ENCODE peak calls at places on chromosomes 11 and 22, in seven cellular contexts. One of them, this sample, is unnamed.

GRCh38 chr11:115272925-115273324 is 231.3 kb downstream of the CADM1 start:
- DNase-seq in AG09319: no peak
- DNase-seq in foreskin fibroblast: no peak
- DNase-seq in iris pigment epithelial cell: no peak
- DNase-seq in NCI-H748 treated with DMSO at 0.1 percent for 48 hours: no peak
- DNase-seq in stromal cell of bone marrow: no peak
- DNase-seq in psoas muscle: no peak
- DNase-seq in this sample: no peak

GRCh38 chr11:3984896-3985295 is 109.7 kb upstream of the RRM1 start:
- DNase-seq in AG09319: no peak
- DNase-seq in foreskin fibroblast: no peak
- DNase-seq in iris pigment epithelial cell: no peak
- DNase-seq in NCI-H748 treated with DMSO at 0.1 percent for 48 hours: no peak
- DNase-seq in stromal cell of bone marrow: no peak
- DNase-seq in psoas muscle: no peak
- DNase-seq in this sample: no peak

GRCh38 chr11:124736738-124737137 is 3.0 kb upstream of the NRGN start:
- DNase-seq in AG09319: no peak
- DNase-seq in foreskin fibroblast: no peak
- DNase-seq in iris pigment epithelial cell: no peak
- DNase-seq in NCI-H748 treated with DMSO at 0.1 percent for 48 hours: no peak
- DNase-seq in stromal cell of bone marrow: no peak
- DNase-seq in psoas muscle: no peak
- DNase-seq in this sample: no peak

GRCh38 chr11:27229511-27230174 is 133.4 kb downstream of the CCDC34 start:
- DNase-seq in AG09319: no peak
- DNase-seq in foreskin fibroblast: no peak
- DNase-seq in iris pigment epithelial cell: no peak
- DNase-seq in NCI-H748 treated with DMSO at 0.1 percent for 48 hours: no peak
- DNase-seq in stromal cell of bone marrow: no peak
- DNase-seq in psoas muscle: no peak
- DNase-seq in this sample: no peak

GRCh38 chr11:27040302-27041115 is at the start of gene BBOX1:
- DNase-seq in AG09319: no peak
- DNase-seq in foreskin fibroblast: no peak
- DNase-seq in iris pigment epithelial cell: no peak
- DNase-seq in NCI-H748 treated with DMSO at 0.1 percent for 48 hours: no peak
- DNase-seq in stromal cell of bone marrow: no peak
- DNase-seq in psoas muscle: no peak
- DNase-seq in this sample: no peak

GRCh38 chr22:37417737-37418348 is 9.4 kb downstream of the ELFN2 start:
- DNase-seq in AG09319: no peak
- DNase-seq in foreskin fibroblast: no peak
- DNase-seq in iris pigment epithelial cell: no peak
- DNase-seq in NCI-H748 treated with DMSO at 0.1 percent for 48 hours: no peak
- DNase-seq in stromal cell of bone marrow: no peak
- DNase-seq in psoas muscle: no peak
- DNase-seq in this sample: no peak

GRCh38 chr11:95544095-95544795 is 245.3 kb downstream of the FAM76B start:
- DNase-seq in AG09319: no peak
- DNase-seq in foreskin fibroblast: peak
- DNase-seq in iris pigment epithelial cell: peak
- DNase-seq in NCI-H748 treated with DMSO at 0.1 percent for 48 hours: no peak
- DNase-seq in stromal cell of bone marrow: no peak
- DNase-seq in psoas muscle: no peak
- DNase-seq in this sample: no peak

GRCh38 chr11:64716471-64717267 is 6.3 kb downstream of the NRXN2 start:
- DNase-seq in AG09319: no peak
- DNase-seq in foreskin fibroblast: no peak
- DNase-seq in iris pigment epithelial cell: no peak
- DNase-seq in NCI-H748 treated with DMSO at 0.1 percent for 48 hours: no peak
- DNase-seq in stromal cell of bone marrow: no peak
- DNase-seq in psoas muscle: no peak
- DNase-seq in this sample: no peak

GRCh38 chr11:112318193-112318592 is 57.5 kb upstream of the PLET1 start:
- DNase-seq in AG09319: peak
- DNase-seq in foreskin fibroblast: peak
- DNase-seq in iris pigment epithelial cell: peak
- DNase-seq in NCI-H748 treated with DMSO at 0.1 percent for 48 hours: no peak
- DNase-seq in stromal cell of bone marrow: peak
- DNase-seq in psoas muscle: no peak
- DNase-seq in this sample: no peak

GRCh38 chr22:46150615-46151423 is 493 bp downstream of the PPARA start:
- DNase-seq in AG09319: no peak
- DNase-seq in foreskin fibroblast: no peak
- DNase-seq in iris pigment epithelial cell: peak
- DNase-seq in NCI-H748 treated with DMSO at 0.1 percent for 48 hours: no peak
- DNase-seq in stromal cell of bone marrow: no peak
- DNase-seq in psoas muscle: peak
- DNase-seq in this sample: no peak

GRCh38 chr11:19675397-19675796 is 37.2 kb upstream of the NAV2 start:
- DNase-seq in AG09319: no peak
- DNase-seq in foreskin fibroblast: no peak
- DNase-seq in iris pigment epithelial cell: no peak
- DNase-seq in NCI-H748 treated with DMSO at 0.1 percent for 48 hours: no peak
- DNase-seq in stromal cell of bone marrow: no peak
- DNase-seq in psoas muscle: no peak
- DNase-seq in this sample: no peak

GRCh38 chr11:15621565-15621964 is 506.8 kb downstream of the INSC start:
- DNase-seq in AG09319: no peak
- DNase-seq in foreskin fibroblast: no peak
- DNase-seq in iris pigment epithelial cell: no peak
- DNase-seq in NCI-H748 treated with DMSO at 0.1 percent for 48 hours: no peak
- DNase-seq in stromal cell of bone marrow: no peak
- DNase-seq in psoas muscle: no peak
- DNase-seq in this sample: no peak

GRCh38 chr11:58742981-58743880 is 11.5 kb upstream of the GLYAT start:
- DNase-seq in AG09319: no peak
- DNase-seq in foreskin fibroblast: no peak
- DNase-seq in iris pigment epithelial cell: no peak
- DNase-seq in NCI-H748 treated with DMSO at 0.1 percent for 48 hours: no peak
- DNase-seq in stromal cell of bone marrow: no peak
- DNase-seq in psoas muscle: no peak
- DNase-seq in this sample: no peak

GRCh38 chr11:7292902-7293301 is 41.2 kb downstream of the SYT9 start:
- DNase-seq in AG09319: no peak
- DNase-seq in foreskin fibroblast: no peak
- DNase-seq in iris pigment epithelial cell: no peak
- DNase-seq in NCI-H748 treated with DMSO at 0.1 percent for 48 hours: no peak
- DNase-seq in stromal cell of bone marrow: no peak
- DNase-seq in psoas muscle: no peak
- DNase-seq in this sample: no peak

GRCh38 chr22:17910561-17911311 is 113.6 kb downstream of the MICAL3 start:
- DNase-seq in AG09319: peak
- DNase-seq in foreskin fibroblast: peak
- DNase-seq in iris pigment epithelial cell: peak
- DNase-seq in NCI-H748 treated with DMSO at 0.1 percent for 48 hours: no peak
- DNase-seq in stromal cell of bone marrow: peak
- DNase-seq in psoas muscle: peak
- DNase-seq in this sample: no peak

GRCh38 chr11:108818971-108819370 is 154.1 kb downstream of the DDX10 start:
- DNase-seq in AG09319: no peak
- DNase-seq in foreskin fibroblast: no peak
- DNase-seq in iris pigment epithelial cell: no peak
- DNase-seq in NCI-H748 treated with DMSO at 0.1 percent for 48 hours: no peak
- DNase-seq in stromal cell of bone marrow: no peak
- DNase-seq in psoas muscle: no peak
- DNase-seq in this sample: no peak

GRCh38 chr22:43467171-43467570 is 55.4 kb downstream of the MPPED1 start:
- DNase-seq in AG09319: no peak
- DNase-seq in foreskin fibroblast: no peak
- DNase-seq in iris pigment epithelial cell: no peak
- DNase-seq in NCI-H748 treated with DMSO at 0.1 percent for 48 hours: no peak
- DNase-seq in stromal cell of bone marrow: no peak
- DNase-seq in psoas muscle: no peak
- DNase-seq in this sample: no peak

GRCh38 chr11:117220568-117220967 is 11.3 kb downstream of the PCSK7 start:
- DNase-seq in AG09319: no peak
- DNase-seq in foreskin fibroblast: no peak
- DNase-seq in iris pigment epithelial cell: no peak
- DNase-seq in NCI-H748 treated with DMSO at 0.1 percent for 48 hours: no peak
- DNase-seq in stromal cell of bone marrow: no peak
- DNase-seq in psoas muscle: peak
- DNase-seq in this sample: no peak

GRCh38 chr22:33467718-33468117 is 409.5 kb upstream of the SYN3 start:
- DNase-seq in AG09319: peak
- DNase-seq in foreskin fibroblast: no peak
- DNase-seq in iris pigment epithelial cell: no peak
- DNase-seq in NCI-H748 treated with DMSO at 0.1 percent for 48 hours: no peak
- DNase-seq in stromal cell of bone marrow: no peak
- DNase-seq in psoas muscle: no peak
- DNase-seq in this sample: no peak

GRCh38 chr11:9039194-9039593 is 35.4 kb upstream of the NRIP3 start:
- DNase-seq in AG09319: no peak
- DNase-seq in foreskin fibroblast: no peak
- DNase-seq in iris pigment epithelial cell: peak
- DNase-seq in NCI-H748 treated with DMSO at 0.1 percent for 48 hours: no peak
- DNase-seq in stromal cell of bone marrow: no peak
- DNase-seq in psoas muscle: no peak
- DNase-seq in this sample: no peak

GRCh38 chr22:20444325-20444724 is 6.7 kb upstream of the SCARF2 start:
- DNase-seq in AG09319: no peak
- DNase-seq in foreskin fibroblast: no peak
- DNase-seq in iris pigment epithelial cell: no peak
- DNase-seq in NCI-H748 treated with DMSO at 0.1 percent for 48 hours: no peak
- DNase-seq in stromal cell of bone marrow: no peak
- DNase-seq in psoas muscle: no peak
- DNase-seq in this sample: no peak